ENCODE peak calls at places on chromosomes 1 and 21, in seven cellular contexts. P, Z, L, G, B, V and S are unnamed samples.

GRCh38 chr1:203324103-203325003 is 19.0 kb downstream of the BTG2 start:
- DNase-seq in P (no peak), Z (no peak), L (no peak), G (no peak), B (no peak), V (no peak), S (no peak)

GRCh38 chr1:204879351-204879750 is 8.7 kb downstream of the NFASC start:
- DNase-seq in P (no peak), Z (no peak), L (no peak), G (peak), B (no peak), V (no peak), S (no peak)

GRCh38 chr1:201543871-201544521 is 5.1 kb downstream of the NAV1 start:
- DNase-seq in P (no peak), Z (no peak), L (peak), G (no peak), B (no peak), V (no peak), S (peak)

GRCh38 chr1:205934788-205935187 is 8.5 kb downstream of the SLC26A9 start:
- DNase-seq in P (no peak), Z (no peak), L (no peak), G (no peak), B (no peak), V (no peak), S (no peak)

GRCh38 chr1:11685210-11685752 is 4.3 kb upstream of the MAD2L2 start:
- DNase-seq in P (no peak), Z (no peak), L (no peak), G (no peak), B (no peak), V (no peak), S (no peak)

GRCh38 chr1:10934150-10934818 is 78.2 kb upstream of the TARDBP start:
- DNase-seq in P (no peak), Z (no peak), L (no peak), G (no peak), B (no peak), V (no peak), S (no peak)

GRCh38 chr1:27569506-27570382 is 34.2 kb downstream of the AHDC1 start:
- DNase-seq in P (no peak), Z (peak), L (peak), G (no peak), B (peak), V (no peak), S (no peak)

GRCh38 chr1:32386993-32387392 is 7.2 kb downstream of the BSDC1 start:
- DNase-seq in P (no peak), Z (no peak), L (no peak), G (no peak), B (no peak), V (no peak), S (no peak)

GRCh38 chr1:58812468-58812867 is 28.6 kb upstream of the JUN start:
- DNase-seq in P (no peak), Z (no peak), L (peak), G (no peak), B (no peak), V (no peak), S (no peak)

GRCh38 chr1:212960932-212961331 is 10.6 kb downstream of the VASH2 start:
- DNase-seq in P (no peak), Z (no peak), L (no peak), G (no peak), B (no peak), V (no peak), S (no peak)

GRCh38 chr1:204271970-204272369 is 58.2 kb upstream of the GOLT1A start:
- DNase-seq in P (no peak), Z (no peak), L (no peak), G (no peak), B (no peak), V (no peak), S (no peak)

GRCh38 chr1:209747580-209748262 is 8.1 kb upstream of the TRAF3IP3 start:
- DNase-seq in P (peak), Z (peak), L (peak), G (no peak), B (peak), V (peak), S (peak)

GRCh38 chr21:15849161-15849560 is 119.4 kb downstream of the USP25 start:
- DNase-seq in P (no peak), Z (no peak), L (no peak), G (no peak), B (no peak), V (no peak), S (no peak)

GRCh38 chr21:46555225-46555617 is 49.7 kb downstream of the S100B start:
- DNase-seq in P (no peak), Z (peak), L (no peak), G (no peak), B (no peak), V (no peak), S (no peak)

GRCh38 chr21:26845066-26845749 is at the start of gene ADAMTS1:
- DNase-seq in P (no peak), Z (peak), L (no peak), G (peak), B (peak), V (no peak), S (peak)

GRCh38 chr1:84402060-84402459 is 3.8 kb downstream of the DNASE2B start:
- DNase-seq in P (no peak), Z (no peak), L (no peak), G (no peak), B (no peak), V (no peak), S (peak)

GRCh38 chr1:201377611-201378092 is at the start of gene TNNT2:
- DNase-seq in P (no peak), Z (no peak), L (peak), G (peak), B (no peak), V (no peak), S (peak)

GRCh38 chr1:16006552-16007485 is 2.8 kb downstream of the SRARP start:
- DNase-seq in P (peak), Z (no peak), L (peak), G (no peak), B (peak), V (peak), S (peak)

GRCh38 chr1:169931795-169932195 is 38.1 kb upstream of the SCYL3 start:
- DNase-seq in P (no peak), Z (no peak), L (no peak), G (no peak), B (no peak), V (no peak), S (peak)

GRCh38 chr1:206833131-206833530 is 32.3 kb upstream of the IL20 start:
- DNase-seq in P (no peak), Z (no peak), L (no peak), G (no peak), B (no peak), V (no peak), S (no peak)

GRCh38 chr1:65108025-65108692 is 39.8 kb upstream of the AK4 start:
- DNase-seq in P (no peak), Z (no peak), L (no peak), G (no peak), B (no peak), V (no peak), S (no peak)

GRCh38 chr1:90773812-90774211 is 56.7 kb upstream of the BARHL2 start:
- DNase-seq in P (no peak), Z (no peak), L (no peak), G (no peak), B (no peak), V (no peak), S (no peak)

DNA sequence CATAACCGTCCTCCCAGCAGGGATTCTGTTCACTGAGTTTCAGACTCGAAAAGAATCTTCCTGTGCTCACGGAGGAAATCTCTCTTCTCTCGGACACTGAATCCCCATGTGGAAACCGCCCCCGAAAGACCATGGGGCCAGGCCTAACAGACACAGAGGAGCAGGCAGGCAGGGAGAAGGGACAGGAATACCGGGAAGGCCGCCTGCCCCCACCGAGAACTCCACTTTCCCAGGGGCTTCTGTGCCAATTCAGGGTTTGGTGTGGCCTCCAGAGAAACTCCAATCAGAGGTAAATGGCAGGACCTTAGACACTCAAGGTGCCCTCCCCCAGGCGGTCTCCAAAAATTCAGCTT is 238.2 kb downstream of the NPHP4 start:
- DNase-seq in P (no peak), Z (peak), L (no peak), G (no peak), B (no peak), V (no peak), S (no peak)
- H3K9ac ChIP-seq in P (no peak), Z (no peak), L (no peak), G (no peak), B (no peak), V (no peak), S (no peak)

GRCh38 chr1:230301322-230301721 is 124.8 kb downstream of the PGBD5 start:
- DNase-seq in P (no peak), Z (no peak), L (no peak), G (no peak), B (no peak), V (no peak), S (no peak)
- TF ChIP-seq RAD21 in P (no peak), Z (no peak), L (no peak), G (no peak), B (no peak), V (no peak), S (no peak)

DNA sequence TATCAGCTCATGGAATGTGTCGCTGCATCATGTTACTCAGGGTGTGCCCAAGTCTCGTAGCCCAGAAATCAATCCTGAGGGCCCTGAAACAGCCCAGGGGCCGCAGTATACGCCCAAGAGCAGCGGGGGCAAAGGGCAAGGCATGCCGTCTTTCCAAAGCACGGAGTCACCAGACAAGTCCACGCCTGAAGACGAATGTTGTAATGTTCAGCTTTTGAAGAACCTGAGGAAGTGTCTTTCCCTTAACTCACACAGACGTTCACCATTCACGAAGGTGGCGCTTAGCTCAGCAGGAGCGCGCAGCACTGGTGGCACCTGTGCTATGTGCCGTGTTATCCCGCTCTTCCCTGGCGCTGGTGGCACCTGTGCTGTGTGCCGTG is 18.8 kb upstream of the PWP2 start:
- DNase-seq in P (no peak), Z (peak), L (no peak), G (no peak), B (no peak), V (no peak), S (no peak)
- H3K9ac ChIP-seq in P (no peak), Z (no peak), L (no peak), G (no peak), B (no peak), V (no peak), S (no peak)

GRCh38 chr1:51755437-51755836 is 123.1 kb downstream of the NRDC start:
- DNase-seq in P (no peak), Z (no peak), L (no peak), G (no peak), B (no peak), V (no peak), S (no peak)
- TF ChIP-seq RAD21 in P (no peak), Z (no peak), L (no peak), G (no peak), B (no peak), V (no peak), S (no peak)

DNA sequence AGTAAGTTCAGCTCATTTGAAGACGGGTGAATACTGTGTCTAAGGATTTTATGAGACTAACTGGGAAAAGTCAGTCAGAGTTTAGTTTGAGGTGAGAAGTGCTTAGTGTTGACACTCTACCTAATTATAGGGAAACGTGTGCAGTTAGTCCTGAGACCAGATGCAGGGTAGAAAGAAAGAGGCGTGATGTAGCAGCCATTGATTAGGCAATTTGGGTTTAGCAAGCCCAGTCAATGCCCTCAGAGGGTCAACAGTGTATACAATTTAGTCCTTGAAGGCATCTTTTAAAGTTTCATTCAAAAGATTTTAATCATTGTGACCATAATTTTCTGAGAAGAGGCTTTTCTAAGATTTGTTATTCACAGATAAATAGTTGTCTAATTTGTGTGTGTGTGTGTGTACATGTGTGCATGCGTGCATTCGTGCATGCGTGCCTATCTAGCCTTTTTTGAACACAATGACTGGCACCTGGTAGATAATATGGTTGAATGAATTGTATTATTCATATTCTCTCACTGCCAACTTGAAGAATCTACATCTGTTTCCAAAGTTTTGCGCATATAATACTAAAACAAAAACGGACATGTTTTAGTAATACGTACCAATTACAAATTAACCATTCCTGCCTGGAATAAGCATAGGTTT is 332.9 kb downstream of the SRGAP2C start:
- DNase-seq in P (no peak), Z (no peak), L (no peak), G (no peak), B (no peak), V (no peak), S (no peak)
- H3K9ac ChIP-seq in P (no peak), Z (no peak), L (no peak), G (no peak), B (no peak), V (no peak), S (no peak)

DNA sequence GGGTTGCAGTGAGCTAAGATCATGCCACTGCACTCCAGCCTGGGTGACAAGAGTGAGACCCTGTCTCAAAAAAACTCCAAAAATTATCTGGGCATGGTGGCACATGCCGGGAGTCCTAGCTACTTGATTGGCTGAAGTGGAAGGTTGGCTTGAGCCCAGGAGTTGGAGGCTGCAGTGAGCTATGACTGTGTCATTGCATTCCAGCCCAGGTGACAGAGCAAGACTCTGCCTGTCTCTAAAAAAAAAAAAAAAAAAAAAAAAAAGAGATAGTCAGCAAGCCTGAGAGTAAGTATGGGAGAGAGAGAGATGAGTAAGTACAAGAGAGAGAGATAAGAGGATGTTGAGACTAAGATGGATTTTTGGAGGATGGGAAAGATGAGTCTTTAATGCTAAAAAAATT is 180.8 kb upstream of the CACYBP start:
- DNase-seq in P (peak), Z (no peak), L (no peak), G (no peak), B (no peak), V (no peak), S (peak)
- TF ChIP-seq RAD21 in P (no peak), Z (no peak), L (no peak), G (no peak), B (no peak), V (no peak), S (no peak)

GRCh38 chr1:165849336-165850133 is 22.1 kb downstream of the UCK2 start:
- DNase-seq in P (no peak), Z (no peak), L (no peak), G (no peak), B (no peak), V (no peak), S (no peak)
- H3K9ac ChIP-seq in P (no peak), Z (no peak), L (no peak), G (no peak), B (no peak), V (no peak), S (no peak)